ENCODE peak calls at places on chromosomes 5 and 9, in seven cellular contexts. A, Z, M, X, T, U and Q are unnamed samples.

GRCh38 chr5:75286211-75286773 is 49.6 kb upstream of the ANKRD31 start:
- DNase-seq in A (no peak), Z (no peak), M (no peak), X (no peak), T (no peak), U (no peak), Q (no peak)

GRCh38 chr5:27462936-27463335 is 424.6 kb upstream of the CDH9 start:
- DNase-seq in A (no peak), Z (no peak), M (no peak), X (no peak), T (no peak), U (no peak), Q (no peak)

GRCh38 chr9:34777667-34778066 is 67.7 kb upstream of the CCL21 start:
- DNase-seq in A (no peak), Z (no peak), M (no peak), X (no peak), T (no peak), U (no peak), Q (no peak)

GRCh38 chr9:8448226-8448625 is 648.6 kb upstream of the DMAC1 start:
- DNase-seq in A (no peak), Z (no peak), M (no peak), X (no peak), T (no peak), U (no peak), Q (no peak)

GRCh38 chr5:96144289-96144688 is 182.6 kb upstream of the ELL2 start:
- DNase-seq in A (no peak), Z (peak; percentile 83), M (no peak), X (no peak), T (no peak), U (peak; percentile 17), Q (no peak)

GRCh38 chr9:35501941-35502340 is 12.0 kb downstream of the RUSC2 start:
- DNase-seq in A (no peak), Z (no peak), M (no peak), X (no peak), T (no peak), U (no peak), Q (no peak)

GRCh38 chr5:55634866-55635265 is 77.3 kb downstream of the SLC38A9 start:
- DNase-seq in A (no peak), Z (no peak), M (no peak), X (no peak), T (no peak), U (no peak), Q (no peak)

GRCh38 chr5:140112685-140113179 is 1.2 kb upstream of the PURA start:
- DNase-seq in A (no peak), Z (no peak), M (no peak), X (no peak), T (no peak), U (peak; percentile 70), Q (no peak)

GRCh38 chr5:109412981-109413402 is 3.2 kb upstream of the PJA2 start:
- DNase-seq in A (no peak), Z (no peak), M (peak; percentile 23), X (no peak), T (no peak), U (peak; percentile 47), Q (no peak)

GRCh38 chr9:32490601-32491000 is 35.4 kb downstream of the RIGI start:
- DNase-seq in A (no peak), Z (no peak), M (no peak), X (no peak), T (no peak), U (peak; percentile 40), Q (no peak)

GRCh38 chr5:77133061-77133758 is 46.1 kb upstream of the ZBED3 start:
- DNase-seq in A (peak; percentile 13), Z (peak; percentile 85), M (peak; percentile 57), X (peak; percentile 98), T (no peak), U (no peak), Q (no peak)

GRCh38 chr5:181118369-181118768 is 12.6 kb downstream of the OR2V1 start:
- DNase-seq in A (no peak), Z (no peak), M (no peak), X (no peak), T (no peak), U (no peak), Q (no peak)

GRCh38 chr9:123418052-123418430 is 62.0 kb downstream of the CRB2 start:
- DNase-seq in A (no peak), Z (no peak), M (no peak), X (no peak), T (no peak), U (no peak), Q (no peak)

GRCh38 chr9:78745996-78746395 is 449.1 kb downstream of the PSAT1 start:
- DNase-seq in A (no peak), Z (no peak), M (no peak), X (peak; percentile 34), T (no peak), U (no peak), Q (no peak)

GRCh38 chr5:54045077-54045792 is 265.1 kb downstream of the ARL15 start:
- DNase-seq in A (no peak), Z (no peak), M (no peak), X (no peak), T (no peak), U (no peak), Q (no peak)

GRCh38 chr5:149100331-149100730 is 37.5 kb upstream of the SH3TC2 start:
- DNase-seq in A (no peak), Z (no peak), M (no peak), X (no peak), T (no peak), U (no peak), Q (no peak)

GRCh38 chr5:147391781-147392180 is 118.1 kb downstream of the DPYSL3 start:
- DNase-seq in A (no peak), Z (no peak), M (no peak), X (peak; percentile 78), T (no peak), U (peak; percentile 57), Q (no peak)

GRCh38 chr5:179776413-179776938 is 17.3 kb upstream of the LTC4S start:
- DNase-seq in A (no peak), Z (no peak), M (no peak), X (no peak), T (no peak), U (no peak), Q (no peak)

GRCh38 chr5:141756196-141756595 is 74.2 kb upstream of the ARAP3 start:
- DNase-seq in A (no peak), Z (no peak), M (no peak), X (no peak), T (no peak), U (no peak), Q (no peak)
- H3K27me3 ChIP-seq in A (no peaks in the 10 kb centered on the region), Z (no peaks in the 10 kb centered on the region), M (peaks cover 23% of the 10 kb centered on the region), X (peaks cover 17% of the 10 kb centered on the region), T (peaks cover 25% of the 10 kb centered on the region), U (peaks cover 34% of the 10 kb centered on the region), Q (peaks cover 7% of the 10 kb centered on the region)

DNA sequence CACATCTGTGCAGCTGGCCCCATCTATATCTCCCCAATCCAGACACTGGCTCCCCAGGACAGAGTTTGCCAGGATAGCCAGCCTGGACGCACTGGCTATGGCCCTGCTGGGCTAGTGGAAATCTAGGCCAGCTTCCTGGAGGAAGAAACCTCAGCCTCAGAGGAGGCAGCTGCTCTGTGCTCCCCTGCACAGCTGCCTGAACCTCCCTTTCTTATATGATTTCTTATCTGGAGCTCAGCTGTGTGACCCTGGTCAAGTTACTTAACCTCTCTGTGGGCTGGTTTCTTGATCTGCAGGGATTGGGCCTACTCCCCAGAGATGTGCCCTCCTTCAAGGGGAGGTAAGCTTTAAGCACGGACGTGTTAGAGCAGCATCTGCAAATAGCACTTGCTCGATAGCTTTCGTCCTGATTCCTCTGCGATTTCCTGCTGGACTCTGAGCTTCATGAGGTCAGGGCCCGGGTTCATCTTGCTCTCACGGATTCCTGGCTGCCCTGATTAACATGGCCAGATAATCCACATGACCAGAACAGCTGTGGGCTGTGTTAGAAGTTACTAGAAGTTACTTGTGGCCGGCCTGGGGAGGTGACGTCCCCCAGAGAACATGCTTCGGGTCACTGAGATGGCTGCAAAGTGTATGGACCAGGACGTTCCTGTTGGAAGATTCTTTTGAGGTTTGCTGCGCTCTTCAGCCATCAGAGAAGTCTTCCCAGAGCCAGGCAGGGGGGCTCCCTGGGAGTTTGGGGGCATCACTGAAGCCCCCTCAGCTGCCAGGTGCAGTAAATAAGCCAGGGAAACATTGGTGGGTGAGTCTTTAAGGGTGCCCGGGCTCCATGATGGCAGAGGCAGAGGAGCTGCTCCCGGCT is 14.5 kb downstream of the C9orf50 start:
- DNase-seq in A (no peak), Z (no peak), M (no peak), X (no peak), T (no peak), U (no peak), Q (no peak)
- H3K27ac ChIP-seq in A (peak overlapping the region; percentile 89), Z (no peak overlapping the region), M (no peak overlapping the region), X (peak overlapping the region; percentile 23), T (no peak overlapping the region), U (no peak overlapping the region), Q (no peak overlapping the region)

GRCh38 chr9:96858018-96858573 is 3.8 kb upstream of the ZNF782 start:
- DNase-seq in A (no peak), Z (peak; percentile 96), M (no peak), X (no peak), T (no peak), U (no peak), Q (no peak)

GRCh38 chr9:96856363-96857286 is 2.3 kb upstream of the ZNF782 start:
- DNase-seq in A (no peak), Z (peak; percentile 47), M (peak; percentile 73), X (peak; percentile 76), T (peak; percentile 74), U (peak; percentile 82), Q (peak; percentile 77)

GRCh38 chr9:96854877-96855273 is 561 bp upstream of the ZNF782 start:
- DNase-seq in A (no peak), Z (no peak), M (no peak), X (no peak), T (no peak), U (no peak), Q (no peak)

GRCh38 chr9:96858670-96859069 is 4.4 kb upstream of the ZNF782 start:
- DNase-seq in A (no peak), Z (no peak), M (no peak), X (no peak), T (no peak), U (no peak), Q (no peak)

GRCh38 chr9:96859461-96860198 is 5.3 kb upstream of the ZNF782 start:
- DNase-seq in A (no peak), Z (peak; percentile 88), M (peak; percentile 70), X (peak; percentile 26), T (no peak), U (peak; percentile 74), Q (no peak)
- H3K4me1 ChIP-seq in A (peaks cover 15% of the 10 kb centered on the region), Z (peaks cover 39% of the 10 kb centered on the region), M (peaks cover 21% of the 10 kb centered on the region), X (no peaks in the 10 kb centered on the region), T (peaks cover 8% of the 10 kb centered on the region), U (no peaks in the 10 kb centered on the region), Q (peaks cover 4% of the 10 kb centered on the region)

DNA sequence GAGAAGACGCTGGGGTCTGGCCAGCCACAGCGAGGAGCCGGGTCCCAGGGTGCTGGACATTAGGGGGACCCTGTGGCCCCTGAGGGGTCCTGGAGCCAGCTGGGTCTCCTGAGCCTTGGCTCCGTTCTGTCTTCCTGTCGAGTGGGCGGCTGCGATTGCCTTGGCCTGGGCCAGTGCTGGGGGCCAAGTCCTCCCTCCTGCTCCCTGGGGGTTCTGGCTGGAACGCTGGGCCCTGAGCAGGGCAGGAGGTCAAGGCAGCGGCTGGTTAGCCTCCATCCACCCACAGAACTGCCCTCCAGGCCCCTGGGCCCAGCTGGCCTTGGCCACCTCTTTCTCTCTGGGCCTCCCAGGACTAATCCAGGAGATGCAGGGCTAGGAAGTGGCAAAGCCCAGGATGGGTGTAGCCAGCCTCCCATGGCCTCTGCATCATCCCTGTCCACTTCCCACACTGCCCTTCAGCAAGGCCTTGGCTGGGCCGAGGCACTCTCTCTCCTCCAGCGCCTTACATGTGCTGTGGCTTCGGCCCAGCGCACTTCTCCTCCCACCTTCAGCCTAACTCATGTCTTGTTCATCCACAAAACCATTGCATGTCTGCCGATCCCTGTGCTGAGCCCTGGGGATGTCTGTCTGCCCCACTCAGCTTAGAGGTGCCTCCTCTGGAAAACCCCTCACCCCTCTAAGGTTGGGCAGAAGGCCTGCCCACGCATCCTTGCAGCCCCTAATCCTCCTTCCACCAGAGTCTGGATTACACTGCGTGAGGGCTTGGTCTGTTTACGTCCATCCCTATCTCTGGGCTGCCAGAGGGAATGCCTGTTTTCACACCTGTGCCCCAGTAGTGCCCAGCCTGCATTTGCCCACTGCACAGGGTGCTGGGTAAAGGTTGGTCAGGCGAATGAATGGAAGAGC is 5.0 kb downstream of the LAMC3 start:
- DNase-seq in A (no peak), Z (no peak), M (no peak), X (no peak), T (no peak), U (no peak), Q (no peak)
- H3K27me3 ChIP-seq in A (no peaks in the 10 kb centered on the region), Z (peaks cover 25% of the 10 kb centered on the region), M (peaks cover 17% of the 10 kb centered on the region), X (peaks cover 23% of the 10 kb centered on the region), T (peaks cover 4% of the 10 kb centered on the region), U (peaks cover 22% of the 10 kb centered on the region), Q (peaks cover 18% of the 10 kb centered on the region)